ENCODE peak calls at places on chromosomes 7 and 10, in ten cellular contexts. M, B, A, U, D, S, Q, V, J and F are unnamed samples.

GRCh38 chr7:111560773-111561658 is 1.3 kb downstream of the IMMP2L start:
- DNase-seq in M (peak; percentile 50), B (peak; percentile 23), A (peak; percentile 28), U (peak; percentile 34), D (no peak), S (no peak), Q (no peak), V (no peak), J (peak; percentile 11), F (no peak)

GRCh38 chr10:124287791-124288190 is 130.9 kb downstream of the OAT start:
- DNase-seq in M (no peak), B (no peak), A (no peak), U (no peak), D (no peak), S (no peak), Q (peak; percentile 55), V (no peak), J (no peak), F (no peak)

GRCh38 chr7:46452781-46453180 is 531.7 kb upstream of the IGFBP3 start:
- DNase-seq in M (no peak), B (no peak), A (no peak), U (no peak), D (no peak), S (no peak), Q (no peak), V (no peak), J (no peak), F (no peak)

GRCh38 chr7:50092579-50093411 is at the start of gene ZPBP:
- DNase-seq in M (peak; percentile 4), B (no peak), A (peak; percentile 32), U (peak; percentile 21), D (peak; percentile 25), S (peak; percentile 66), Q (peak; percentile 88), V (no peak), J (peak; percentile 46), F (no peak)

GRCh38 chr7:131924857-131925256 is 368.4 kb upstream of the PODXL start:
- DNase-seq in M (no peak), B (no peak), A (no peak), U (no peak), D (no peak), S (no peak), Q (no peak), V (no peak), J (no peak), F (no peak)

GRCh38 chr7:139791316-139791715 is 13.5 kb upstream of the HIPK2 start:
- DNase-seq in M (no peak), B (no peak), A (no peak), U (no peak), D (no peak), S (no peak), Q (no peak), V (no peak), J (no peak), F (no peak)

GRCh38 chr7:121449735-121450134 is 53.6 kb upstream of the FAM3C start:
- DNase-seq in M (no peak), B (no peak), A (no peak), U (no peak), D (no peak), S (no peak), Q (no peak), V (no peak), J (no peak), F (no peak)

GRCh38 chr10:78410046-78410965 is 376.6 kb downstream of the RPS24 start:
- DNase-seq in M (no peak), B (no peak), A (no peak), U (no peak), D (no peak), S (no peak), Q (no peak), V (no peak), J (no peak), F (no peak)

GRCh38 chr7:46468753-46469356 is 547.8 kb upstream of the IGFBP3 start:
- DNase-seq in M (peak; percentile 35), B (no peak), A (peak; percentile 46), U (no peak), D (no peak), S (no peak), Q (no peak), V (no peak), J (no peak), F (no peak)

GRCh38 chr10:61463035-61463909 is 10.1 kb upstream of the TMEM26 start:
- DNase-seq in M (peak; percentile 85), B (no peak), A (no peak), U (no peak), D (no peak), S (no peak), Q (no peak), V (no peak), J (no peak), F (no peak)

GRCh38 chr10:128173383-128173782 is 47.2 kb upstream of the MKI67 start:
- DNase-seq in M (no peak), B (no peak), A (peak; percentile 75), U (no peak), D (no peak), S (no peak), Q (no peak), V (no peak), J (no peak), F (no peak)

GRCh38 chr7:142153400-142153799 is 41.9 kb downstream of the MGAM2 start:
- DNase-seq in M (no peak), B (no peak), A (peak; percentile 47), U (no peak), D (no peak), S (no peak), Q (no peak), V (no peak), J (peak; percentile 58), F (peak; percentile 15)

GRCh38 chr7:70574970-70575799 is 556.8 kb upstream of the GALNT17 start:
- DNase-seq in M (no peak), B (no peak), A (no peak), U (no peak), D (no peak), S (no peak), Q (no peak), V (no peak), J (no peak), F (peak; percentile 23)

GRCh38 chr10:104122273-104123107 is 519 bp downstream of the SFR1 start:
- DNase-seq in M (peak; percentile 2), B (no peak), A (peak; percentile 31), U (peak; percentile 29), D (no peak), S (no peak), Q (no peak), V (no peak), J (peak; percentile 10), F (no peak)

GRCh38 chr7:32266932-32267475 is 196.8 kb upstream of the PDE1C start:
- DNase-seq in M (no peak), B (no peak), A (no peak), U (no peak), D (no peak), S (no peak), Q (no peak), V (no peak), J (no peak), F (no peak)

DNA sequence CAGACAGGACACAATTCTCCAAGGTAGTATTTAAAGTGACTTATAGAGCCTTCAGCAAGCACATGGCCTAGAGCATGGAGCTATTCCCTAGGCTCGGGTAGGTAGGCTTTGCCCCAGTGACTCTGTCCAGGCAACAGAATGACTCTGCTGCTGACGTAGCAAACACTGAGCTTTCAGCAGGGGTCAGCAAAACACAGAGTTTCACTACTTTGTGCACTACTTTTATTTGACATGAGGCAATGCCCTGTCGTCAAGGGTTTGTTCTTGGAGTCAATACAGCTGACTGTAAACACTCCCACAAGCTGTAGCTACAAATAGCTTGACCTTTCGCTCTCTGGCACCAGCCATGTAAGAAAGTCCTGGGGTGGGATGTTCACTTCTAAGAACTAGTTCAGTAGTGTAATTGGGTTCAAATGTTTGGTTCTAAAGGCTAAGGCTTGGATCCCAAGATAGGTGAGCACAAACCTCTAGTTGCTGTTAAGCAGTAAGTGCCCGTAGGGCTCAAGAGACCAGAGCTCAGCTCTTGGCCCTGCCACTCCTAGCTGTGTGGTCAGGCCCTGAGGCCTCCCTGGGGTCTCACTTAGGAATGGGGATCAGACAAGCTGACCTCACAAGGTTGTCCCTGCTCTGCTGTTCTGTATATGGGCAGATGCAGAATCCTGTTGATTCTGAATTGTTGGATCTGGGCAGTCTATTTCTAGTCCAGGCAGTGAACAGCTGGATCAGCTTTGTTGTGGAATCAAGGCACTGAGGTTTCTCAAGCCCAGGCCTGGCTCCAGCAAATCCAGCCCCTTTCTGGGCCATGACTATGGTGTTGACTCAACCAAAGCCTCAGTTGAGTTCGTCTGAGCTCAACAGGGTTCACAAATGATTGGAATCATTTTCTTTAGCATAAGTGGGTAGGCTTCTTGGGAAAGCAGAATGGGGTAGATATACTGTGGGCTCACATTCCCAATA is 10.7 kb downstream of the NODAL start:
- DNase-seq in M (peak; percentile 87), B (peak; percentile 81), A (peak; percentile 11), U (peak; percentile 79), D (peak; percentile 84), S (no peak), Q (no peak), V (peak; percentile 84), J (peak; percentile 54), F (no peak)
- TF ChIP-seq POLR2A in M (no peak), B (no peak), A (no peak), U (no peak), D (no peak), S (no peak), Q (no peak), V (no peak), J (no peak), F (no peak)

GRCh38 chr7:106865130-106866115 is at the start of gene PIK3CG:
- DNase-seq in M (no peak), B (no peak), A (no peak), U (no peak), D (no peak), S (no peak), Q (no peak), V (no peak), J (no peak), F (no peak)
- TF ChIP-seq POLR2A in M (no peak), B (no peak), A (no peak), U (no peak), D (no peak), S (no peak), Q (peak; percentile 42), V (no peak), J (no peak), F (no peak)

DNA sequence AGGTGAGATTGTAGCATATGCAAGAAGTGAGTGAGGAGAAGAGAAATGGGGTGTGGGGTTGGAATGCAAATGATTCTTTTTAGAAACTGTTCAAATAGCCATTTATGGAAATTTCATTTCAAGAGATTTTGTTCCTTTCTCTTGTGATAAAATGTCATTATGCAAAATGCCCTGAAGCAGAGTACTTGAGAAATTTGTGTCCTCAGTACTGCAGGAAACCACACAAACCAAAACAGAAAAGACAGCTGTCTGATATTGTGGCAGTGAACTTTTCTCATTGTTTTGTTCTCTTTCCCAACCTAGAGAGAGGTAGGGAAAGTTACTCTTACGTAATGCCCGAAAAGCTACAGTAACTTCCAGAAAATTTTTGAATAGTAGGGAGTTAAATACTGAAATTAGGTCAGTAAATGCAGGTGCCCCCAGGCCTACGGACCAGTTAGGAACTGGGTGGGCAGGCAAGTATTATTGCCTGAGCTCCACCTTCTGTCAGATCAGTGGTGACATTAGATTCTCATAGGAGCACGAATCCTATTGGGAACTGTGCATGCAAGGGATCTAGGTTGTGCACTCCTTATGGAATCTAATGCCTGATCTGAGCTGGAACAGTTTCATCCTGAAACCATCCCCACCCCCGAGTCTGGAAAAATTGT is 34.0 kb downstream of the DLD start:
- DNase-seq in M (no peak), B (no peak), A (no peak), U (no peak), D (no peak), S (no peak), Q (no peak), V (no peak), J (no peak), F (no peak)
- TF ChIP-seq POLR2A in M (no peak), B (no peak), A (no peak), U (no peak), D (no peak), S (no peak), Q (no peak), V (no peak), J (no peak), F (no peak)

GRCh38 chr7:87599336-87599735 is 1.3 kb downstream of the ABCB1 start:
- DNase-seq in M (no peak), B (no peak), A (no peak), U (no peak), D (no peak), S (peak; percentile 42), Q (peak; percentile 84), V (no peak), J (peak; percentile 10), F (no peak)
- TF ChIP-seq POLR2A in M (no peak), B (peak; percentile 37), A (no peak), U (no peak), D (no peak), S (no peak), Q (no peak), V (no peak), J (no peak), F (no peak)